ENCODE peak calls at places on chromosome 12, in five cellular contexts. C is prostate gland, B is breast epithelium, W is Caco-2, J is fibroblast of pulmonary artery. O is an unnamed sample.

GRCh38 chr12:63889721-63890509 is 45.4 kb downstream of the SRGAP1 start:
- DNase-seq in C (no peak), B (no peak), W (peak; percentile 82), J (no peak), O (no peak)

GRCh38 chr12:78824918-78825317 is 39.7 kb upstream of the SYT1 start:
- DNase-seq in C (no peak), B (no peak), W (no peak), J (no peak), O (no peak)

GRCh38 chr12:63826002-63826585 is 18.4 kb upstream of the SRGAP1 start:
- DNase-seq in C (no peak), B (no peak), W (no peak), J (peak; percentile 87), O (no peak)

GRCh38 chr12:2776129-2776806 is 18.5 kb upstream of the FKBP4 start:
- DNase-seq in C (no peak), B (no peak), W (no peak), J (no peak), O (no peak)

GRCh38 chr12:108955225-108955835 is 65.5 kb downstream of the SVOP start:
- DNase-seq in C (peak; percentile 39), B (no peak), W (no peak), J (peak; percentile 34), O (no peak)

GRCh38 chr12:88153959-88154358 is 11.9 kb downstream of the TMTC3 start:
- DNase-seq in C (no peak), B (no peak), W (no peak), J (peak; percentile 82), O (no peak)

GRCh38 chr12:15372313-15372712 is 50.0 kb downstream of the PTPRO start:
- DNase-seq in C (no peak), B (no peak), W (no peak), J (no peak), O (no peak)

GRCh38 chr12:45439039-45439438 is 223.1 kb downstream of the ANO6 start:
- DNase-seq in C (no peak), B (no peak), W (no peak), J (no peak), O (no peak)

GRCh38 chr12:104166465-104166864 is 28.5 kb upstream of the NFYB start:
- DNase-seq in C (no peak), B (no peak), W (no peak), J (peak; percentile 71), O (no peak)

GRCh38 chr12:122029620-122030426 is 8.1 kb downstream of the BCL7A start:
- DNase-seq in C (no peak), B (no peak), W (no peak), J (no peak), O (no peak)

GRCh38 chr12:101775814-101776213 is 36.6 kb upstream of the SYCP3 start:
- DNase-seq in C (no peak), B (no peak), W (no peak), J (no peak), O (no peak)

GRCh38 chr12:79686171-79686570 is 4.6 kb downstream of the PAWR start:
- DNase-seq in C (no peak), B (no peak), W (no peak), J (no peak), O (no peak)

GRCh38 chr12:116863275-116863767 is 17.9 kb downstream of the HRK start:
- DNase-seq in C (no peak), B (no peak), W (no peak), J (no peak), O (peak; percentile 24)

GRCh38 chr12:121996050-121996944 is 25.4 kb upstream of the BCL7A start:
- DNase-seq in C (no peak), B (no peak), W (no peak), J (no peak), O (no peak)

GRCh38 chr12:93938921-93939320 is 209.5 kb upstream of the PLXNC1 start:
- DNase-seq in C (no peak), B (no peak), W (no peak), J (no peak), O (no peak)

GRCh38 chr12:45611061-45611460 is 118.4 kb upstream of the ARID2 start:
- DNase-seq in C (no peak), B (no peak), W (no peak), J (no peak), O (no peak)

GRCh38 chr12:101855364-101855884 is 22.0 kb upstream of the DRAM1 start:
- DNase-seq in C (no peak), B (no peak), W (no peak), J (peak; percentile 24), O (no peak)

GRCh38 chr12:68638721-68639395 is 28.2 kb downstream of the RAP1B start:
- DNase-seq in C (no peak), B (no peak), W (no peak), J (no peak), O (no peak)

GRCh38 chr12:630656-631632 is 32.3 kb downstream of the NINJ2 start:
- DNase-seq in C (no peak), B (no peak), W (no peak), J (no peak), O (no peak)

GRCh38 chr12:53005215-53005985 is 856 bp upstream of the EIF4B start:
- DNase-seq in C (no peak), B (no peak), W (peak; percentile 36), J (no peak), O (no peak)

DNA sequence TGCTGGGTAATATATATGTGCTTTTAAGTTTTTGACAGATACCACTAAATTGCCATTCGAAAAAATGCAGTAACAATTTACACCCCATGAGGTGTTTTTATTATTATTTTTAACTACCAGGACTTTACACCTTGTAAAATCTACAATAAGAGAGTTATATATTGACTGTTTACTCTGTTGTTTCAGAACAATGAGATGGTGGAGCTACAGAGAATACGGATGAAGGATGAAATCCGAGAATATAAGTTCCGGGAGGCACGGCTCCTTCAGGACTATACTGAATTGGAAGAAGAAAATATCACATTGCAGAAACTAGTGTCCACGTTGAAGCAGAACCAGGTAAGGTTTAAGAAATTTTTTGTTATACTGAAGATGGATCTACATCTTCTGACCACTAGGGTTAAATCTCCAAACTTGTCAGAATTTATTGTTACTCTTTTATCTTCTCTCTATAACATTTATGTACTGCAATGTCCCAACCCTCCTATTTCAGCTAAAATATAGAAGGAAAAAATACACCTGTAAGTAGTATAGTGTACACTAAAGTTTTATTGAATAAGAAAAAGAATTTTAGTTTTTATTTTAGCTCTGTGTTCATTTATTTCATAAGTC is 105.4 kb upstream of the FGD4 start:
- DNase-seq in C (no peak), B (no peak), W (no peak), J (no peak), O (no peak)
- TF ChIP-seq CTCF in C (no peak), B (no peak), W (peak; percentile 38), J (no peak), O (no peak)

GRCh38 chr12:30105505-30105904 is 321.8 kb upstream of the TMTC1 start:
- DNase-seq in C (no peak), B (no peak), W (no peak), J (no peak), O (no peak)
- H3K4me3 ChIP-seq in C (no peak overlapping the region), B (no peak overlapping the region), W (no peak overlapping the region), J (no peak overlapping the region), O (no peak overlapping the region)

DNA sequence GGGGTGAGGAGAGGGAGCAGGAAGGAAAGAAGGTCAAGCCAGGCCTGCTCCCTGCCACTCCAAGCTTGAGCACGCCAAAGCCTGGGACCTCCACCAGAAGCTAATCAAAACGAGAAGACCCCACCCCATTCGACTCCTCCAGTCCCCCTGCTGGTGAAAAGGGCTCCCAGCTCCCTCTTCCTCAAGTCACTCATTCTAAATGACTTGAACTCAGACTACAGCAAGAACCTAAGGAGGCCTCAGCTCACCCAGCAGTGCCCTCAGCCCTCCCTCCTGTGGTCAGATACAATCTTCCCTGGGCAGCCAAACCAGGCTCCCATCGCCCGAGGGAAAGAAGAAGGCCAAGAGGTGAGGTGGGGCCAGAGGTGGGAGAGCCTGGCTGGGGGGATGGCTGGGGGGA is 17.4 kb downstream of the HDAC7 start:
- DNase-seq in C (no peak), B (no peak), W (no peak), J (no peak), O (no peak)
- TF ChIP-seq CTCF in C (no peak), B (no peak), W (peak; percentile 41), J (peak; percentile 28), O (peak; percentile 20)

GRCh38 chr12:20367731-20368652 is at the start of gene PDE3A:
- DNase-seq in C (peak; percentile 14), B (no peak), W (peak; percentile 59), J (peak; percentile 88), O (no peak)

GRCh38 chr12:20369164-20370000 is 1.0 kb downstream of the PDE3A start:
- DNase-seq in C (peak; percentile 14), B (no peak), W (peak; percentile 55), J (peak; percentile 77), O (no peak)

GRCh38 chr12:20370001-20370381 is 1.7 kb downstream of the PDE3A start:
- DNase-seq in C (peak; percentile 35), B (no peak), W (peak; percentile 45), J (peak; percentile 34), O (no peak)

GRCh38 chr12:20366776-20367409 is 1.4 kb upstream of the PDE3A start:
- DNase-seq in C (no peak), B (no peak), W (no peak), J (no peak), O (no peak)

DNA sequence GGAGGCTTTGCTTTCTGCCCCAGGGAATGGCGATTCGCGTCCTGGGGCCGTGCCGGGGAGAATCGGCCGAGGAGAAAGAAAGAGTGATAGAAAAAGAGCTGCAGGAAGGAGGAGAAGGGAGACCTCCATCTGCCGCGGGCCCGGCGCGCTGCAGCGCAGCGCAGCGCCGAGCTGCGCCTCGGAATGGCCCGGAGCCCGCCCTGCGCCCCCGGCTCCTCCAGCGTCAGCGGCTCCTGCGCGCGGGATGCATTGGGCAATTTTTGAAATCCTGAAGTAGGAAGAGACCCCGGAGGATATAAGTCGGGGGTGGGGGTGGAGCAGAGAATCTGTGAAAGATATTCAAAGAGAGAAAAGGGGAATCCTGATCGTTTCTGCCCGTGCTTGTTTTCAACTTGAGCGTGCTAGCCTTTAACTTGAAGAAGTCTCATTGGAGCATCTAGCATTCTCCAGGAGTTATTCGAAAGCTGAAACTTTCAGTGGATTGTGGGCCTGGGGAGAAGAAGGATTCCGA is 371 bp downstream of the PDE3A start:
- DNase-seq in C (no peak), B (no peak), W (no peak), J (peak; percentile 56), O (no peak)
- H3K4me3 ChIP-seq in C (peak overlapping the region; percentile 37), B (peak overlapping the region; percentile 59), W (peak overlapping the region; percentile 39), J (peak overlapping the region; percentile 80), O (peak overlapping the region; percentile 90)

GRCh38 chr12:112087055-112087850 is 21.3 kb downstream of the NAA25 start:
- DNase-seq in C (no peak), B (no peak), W (no peak), J (no peak), O (no peak)
- TF ChIP-seq CTCF in C (no peak), B (no peak), W (no peak), J (peak; percentile 37), O (no peak)

GRCh38 chr12:124516850-124517249 is 50.6 kb downstream of the NCOR2 start:
- DNase-seq in C (no peak), B (no peak), W (no peak), J (no peak), O (no peak)

GRCh38 chr12:124518051-124518932 is 49.1 kb downstream of the NCOR2 start:
- DNase-seq in C (peak; percentile 99), B (peak; percentile 99), W (no peak), J (peak; percentile 100), O (peak; percentile 99)

GRCh38 chr12:124515981-124516380 is 51.4 kb downstream of the NCOR2 start:
- DNase-seq in C (no peak), B (no peak), W (no peak), J (no peak), O (no peak)

GRCh38 chr12:124514996-124515932 is 52.1 kb downstream of the NCOR2 start:
- DNase-seq in C (no peak), B (no peak), W (no peak), J (no peak), O (no peak)

GRCh38 chr12:124517260-124518050 is 50.0 kb downstream of the NCOR2 start:
- DNase-seq in C (peak; percentile 92), B (peak; percentile 81), W (no peak), J (peak; percentile 56), O (no peak)
- H3K4me3 ChIP-seq in C (peak overlapping the region; percentile 42), B (peak overlapping the region; percentile 71), W (no peak overlapping the region), J (peak overlapping the region; percentile 56), O (peak overlapping the region; percentile 67)